ENCODE peak calls at places on chromosome 11, in five cellular contexts. G, M, Y, F and R are unnamed samples.

GRCh38 chr11:3353066-3353465 is 25.9 kb downstream of the ZNF195 start:
- DNase-seq in G (no peak), M (no peak), Y (no peak), F (no peak), R (no peak)

GRCh38 chr11:78645226-78646202 is 70.8 kb upstream of the NARS2 start:
- DNase-seq in G (peak), M (peak), Y (peak), F (peak), R (peak)

GRCh38 chr11:69674267-69674885 is 777 bp downstream of the LTO1 start:
- DNase-seq in G (no peak), M (peak), Y (no peak), F (no peak), R (no peak)

GRCh38 chr11:70203749-70204465 is 811 bp downstream of the FADD start:
- DNase-seq in G (peak), M (peak), Y (peak), F (no peak), R (no peak)

GRCh38 chr11:17412488-17413180 is 24.2 kb upstream of the KCNJ11 start:
- DNase-seq in G (no peak), M (no peak), Y (no peak), F (no peak), R (no peak)

GRCh38 chr11:28939381-28939780 is 831.2 kb downstream of the METTL15 start:
- DNase-seq in G (no peak), M (no peak), Y (no peak), F (no peak), R (no peak)

GRCh38 chr11:97722065-97722464 is 1298.7 kb upstream of the CNTN5 start:
- DNase-seq in G (no peak), M (peak), Y (no peak), F (no peak), R (no peak)

GRCh38 chr11:47152953-47153950 is 23.4 kb downstream of the ARFGAP2 start:
- DNase-seq in G (peak), M (peak), Y (peak), F (peak), R (peak)

GRCh38 chr11:92793189-92793588 is 176.3 kb upstream of the MTNR1B start:
- DNase-seq in G (no peak), M (no peak), Y (no peak), F (no peak), R (no peak)

GRCh38 chr11:123838199-123838598 is 32.0 kb upstream of the OR6M1 start:
- DNase-seq in G (no peak), M (no peak), Y (no peak), F (no peak), R (no peak)

GRCh38 chr11:116317212-116317611 is 455.6 kb downstream of the BUD13 start:
- DNase-seq in G (no peak), M (no peak), Y (no peak), F (no peak), R (no peak)

GRCh38 chr11:103727262-103727661 is 309.2 kb upstream of the DDI1 start:
- DNase-seq in G (no peak), M (no peak), Y (no peak), F (no peak), R (no peak)

GRCh38 chr11:6703247-6704063 is 20.3 kb upstream of the MRPL17 start:
- DNase-seq in G (no peak), M (peak), Y (peak), F (no peak), R (peak)

GRCh38 chr11:92632510-92632909 is 336.9 kb upstream of the MTNR1B start:
- DNase-seq in G (no peak), M (no peak), Y (no peak), F (no peak), R (no peak)

GRCh38 chr11:16891170-16891569 is 123.0 kb downstream of the PLEKHA7 start:
- DNase-seq in G (no peak), M (peak), Y (no peak), F (no peak), R (no peak)

GRCh38 chr11:111417766-111418435 is 38.8 kb upstream of the POU2AF1 start:
- DNase-seq in G (peak), M (peak), Y (no peak), F (peak), R (peak)

GRCh38 chr11:115736146-115736545 is 231.9 kb upstream of the CADM1 start:
- DNase-seq in G (no peak), M (no peak), Y (no peak), F (peak), R (no peak)

GRCh38 chr11:129402196-129402595 is 26.5 kb downstream of the BARX2 start:
- DNase-seq in G (no peak), M (no peak), Y (no peak), F (no peak), R (no peak)

GRCh38 chr11:59201376-59201775 is 11.4 kb downstream of the MPEG1 start:
- DNase-seq in G (no peak), M (no peak), Y (no peak), F (no peak), R (no peak)

GRCh38 chr11:91860661-91861060 is 364.0 kb upstream of the FAT3 start:
- DNase-seq in G (no peak), M (no peak), Y (no peak), F (no peak), R (no peak)

GRCh38 chr11:7892751-7893356 is 38.2 kb downstream of the OR10A6 start:
- DNase-seq in G (no peak), M (peak), Y (peak), F (no peak), R (no peak)

GRCh38 chr11:77081976-77082836 is 15.4 kb downstream of the CAPN5 start:
- DNase-seq in G (peak), M (no peak), Y (no peak), F (peak), R (peak)

GRCh38 chr11:127003260-127003981 is 2.9 kb upstream of the KIRREL3 start:
- DNase-seq in G (no peak), M (peak), Y (peak), F (no peak), R (no peak)

GRCh38 chr11:116513278-116513823 is 259.4 kb downstream of the BUD13 start:
- DNase-seq in G (no peak), M (no peak), Y (no peak), F (peak), R (no peak)

GRCh38 chr11:12556788-12557384 is 117.3 kb upstream of the TEAD1 start:
- DNase-seq in G (peak), M (peak), Y (peak), F (peak), R (peak)

GRCh38 chr11:92845390-92846185 is 123.9 kb upstream of the MTNR1B start:
- DNase-seq in G (no peak), M (no peak), Y (no peak), F (no peak), R (no peak)

GRCh38 chr11:40290031-40290650 is 1169.3 kb downstream of the LRRC4C start:
- DNase-seq in G (no peak), M (peak), Y (no peak), F (no peak), R (no peak)

GRCh38 chr11:125064070-125064469 is 965 bp downstream of the SLC37A2 start:
- DNase-seq in G (no peak), M (no peak), Y (no peak), F (peak), R (no peak)

GRCh38 chr11:125061237-125061636 is 1.9 kb upstream of the SLC37A2 start:
- DNase-seq in G (no peak), M (no peak), Y (no peak), F (no peak), R (no peak)

GRCh38 chr11:125063429-125064043 is 431 bp downstream of the SLC37A2 start:
- DNase-seq in G (no peak), M (no peak), Y (no peak), F (peak), R (no peak)

GRCh38 chr11:125062196-125062930 is 742 bp upstream of the SLC37A2 start:
- DNase-seq in G (no peak), M (no peak), Y (no peak), F (no peak), R (no peak)

DNA sequence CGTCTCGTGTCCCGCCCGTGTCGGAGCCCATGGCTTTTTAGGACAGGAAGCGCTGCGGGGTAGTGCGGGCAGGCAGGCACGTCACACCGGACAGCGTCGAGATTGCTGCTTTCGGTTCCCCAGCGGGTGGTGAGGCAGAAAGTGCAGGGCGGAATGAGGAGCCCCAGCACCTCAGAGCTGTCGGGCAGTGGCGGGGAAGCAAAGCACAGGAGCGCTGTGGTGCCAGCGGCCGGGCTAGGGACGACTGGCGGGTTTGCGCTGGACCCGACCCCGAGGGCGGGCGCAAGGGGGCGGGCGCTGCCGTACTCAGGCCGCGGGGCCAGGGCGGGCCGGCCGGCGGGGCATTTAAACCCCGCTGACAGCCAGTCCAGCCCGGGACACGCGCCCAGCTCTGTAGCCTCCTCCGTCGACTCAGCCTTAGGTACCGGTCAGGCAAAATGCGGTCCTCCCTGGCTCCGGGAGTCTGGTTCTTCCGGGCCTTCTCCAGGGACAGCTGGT is at the start of gene SLC37A2:
- DNase-seq in G (peak), M (peak), Y (peak), F (peak), R (no peak)
- TF ChIP-seq POLR2A in G (no peak), M (peak), Y (no peak), F (no peak), R (no peak)

DNA sequence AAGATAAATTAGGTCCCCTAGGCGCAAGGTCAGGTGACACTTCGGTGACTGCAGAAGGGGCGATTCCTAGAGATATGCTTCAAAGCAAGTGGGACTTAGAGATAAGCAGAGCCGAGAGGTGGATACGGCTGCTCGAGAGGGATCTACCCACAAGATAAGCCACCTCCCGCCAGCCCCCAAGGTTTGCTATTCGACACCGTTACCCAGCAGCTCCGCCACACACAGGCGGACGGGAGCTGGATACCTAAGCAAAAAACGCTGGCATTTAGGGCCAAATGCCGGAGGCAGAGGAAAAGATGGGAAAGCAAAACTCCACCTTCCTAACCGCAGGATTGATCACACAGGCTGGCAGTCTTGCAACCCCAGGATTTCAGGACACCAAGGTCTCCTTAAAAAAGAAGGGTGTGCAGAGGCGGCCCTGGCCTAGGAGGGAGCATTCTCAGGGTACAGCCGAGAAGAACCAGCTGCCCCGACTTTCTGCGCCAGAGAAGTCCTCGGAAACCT is 709 bp downstream of the FTH1 start:
- DNase-seq in G (no peak), M (no peak), Y (no peak), F (peak), R (no peak)
- TF ChIP-seq POLR2A in G (no peak), M (no peak), Y (no peak), F (no peak), R (no peak)

DNA sequence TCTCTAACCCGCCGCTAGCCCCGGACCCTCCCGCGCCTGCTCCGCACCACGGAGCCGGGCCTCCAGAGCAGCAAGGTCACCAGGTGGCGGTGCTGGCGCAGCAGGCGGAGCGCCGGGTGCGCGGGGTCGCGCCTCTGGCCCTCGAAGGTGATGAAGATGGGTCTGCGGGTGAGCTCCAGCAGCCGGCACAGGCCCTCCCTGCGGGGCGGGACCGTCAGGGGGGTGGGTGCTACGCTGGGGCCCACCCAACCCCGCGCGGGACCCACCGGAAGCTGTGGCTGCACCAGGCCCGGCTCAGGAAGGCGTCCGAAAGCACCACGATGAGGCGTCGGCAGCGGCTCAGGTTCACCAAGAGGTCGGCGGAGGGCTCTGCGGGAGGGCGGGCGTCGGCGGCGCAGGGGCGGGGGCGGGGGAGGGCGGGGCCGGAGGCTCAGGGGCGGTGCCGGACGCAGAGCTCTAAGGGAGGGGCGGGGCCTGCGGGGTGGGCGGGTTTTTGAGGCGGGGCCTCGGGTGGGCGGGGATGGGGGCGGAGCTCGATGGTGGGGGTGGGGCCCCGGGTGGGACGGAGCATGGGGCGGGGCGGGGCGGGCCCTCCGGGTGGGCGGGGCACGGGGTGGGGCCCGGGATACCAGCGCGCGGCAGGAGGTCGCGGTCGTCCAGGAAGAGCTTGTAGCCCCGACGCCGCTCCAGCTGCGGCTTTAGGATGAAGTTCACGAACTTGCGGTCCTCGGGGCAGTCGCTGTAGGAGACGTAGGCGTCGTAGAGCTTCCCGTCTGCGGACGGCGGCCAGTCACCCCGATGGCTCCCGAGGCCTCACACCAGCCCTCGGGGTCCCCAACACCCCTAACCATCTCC is 7.8 kb downstream of the SIGIRR start:
- DNase-seq in G (peak), M (peak), Y (peak), F (peak), R (peak)
- TF ChIP-seq POLR2A in G (no peak), M (no peak), Y (peak), F (no peak), R (no peak)

GRCh38 chr11:61847914-61848581 is 19.9 kb downstream of the FADS2 start:
- DNase-seq in G (no peak), M (no peak), Y (no peak), F (no peak), R (no peak)
- TF ChIP-seq POLR2A in G (no peak), M (no peak), Y (no peak), F (no peak), R (no peak)

DNA sequence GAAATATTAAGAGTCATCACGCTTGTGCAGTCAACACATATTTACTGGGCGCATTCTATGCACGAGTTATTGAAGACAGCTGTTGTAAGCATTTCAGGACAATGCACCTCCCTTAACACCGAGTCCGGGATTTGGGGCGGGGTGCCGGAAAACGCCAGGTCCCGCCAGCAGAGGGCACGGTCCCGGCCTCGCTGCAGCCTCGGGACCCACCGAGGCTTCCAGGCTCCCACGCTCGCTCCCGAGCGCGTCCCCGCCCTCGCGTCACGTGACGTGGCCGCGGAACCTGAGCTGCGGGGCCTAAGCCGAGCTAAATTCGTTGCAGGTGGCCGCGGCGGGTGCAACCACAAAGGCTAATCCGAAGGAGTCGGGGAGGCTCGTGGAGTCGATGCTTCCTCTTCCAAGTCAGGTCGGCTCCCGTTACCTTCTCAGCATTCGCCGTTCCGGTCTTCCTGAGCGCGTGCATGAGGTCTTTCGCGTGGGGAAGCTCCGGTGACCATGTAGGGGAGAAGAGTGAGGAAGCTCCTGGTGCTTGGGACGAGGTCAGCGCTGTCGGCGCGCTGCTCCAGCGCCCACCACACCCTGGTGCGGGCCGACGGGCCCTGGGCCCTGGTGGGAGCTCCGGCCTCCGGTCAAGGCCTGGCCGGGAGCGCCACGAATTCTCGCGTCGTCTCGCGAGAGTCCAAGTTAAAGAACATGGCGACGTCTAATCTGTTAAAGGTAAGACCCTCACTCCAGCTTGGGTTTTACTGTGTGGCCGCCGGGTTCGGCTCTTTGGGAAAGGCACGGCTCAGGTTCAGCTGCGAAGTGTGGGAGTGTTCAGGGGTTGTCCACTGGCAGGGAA is at the start of gene CUL5:
- DNase-seq in G (peak), M (peak), Y (peak), F (peak), R (peak)
- TF ChIP-seq POLR2A in G (peak), M (peak), Y (peak), F (no peak), R (peak)

GRCh38 chr11:22828373-22828772 is 1.2 kb downstream of the SVIP start:
- DNase-seq in G (no peak), M (no peak), Y (no peak), F (no peak), R (no peak)

GRCh38 chr11:22830082-22830414 is 447 bp upstream of the SVIP start:
- DNase-seq in G (no peak), M (no peak), Y (no peak), F (no peak), R (no peak)

GRCh38 chr11:22832315-22833041 is 2.9 kb upstream of the SVIP start:
- DNase-seq in G (no peak), M (no peak), Y (peak), F (no peak), R (no peak)

GRCh38 chr11:22829231-22830081 is at the start of gene SVIP:
- DNase-seq in G (peak), M (peak), Y (peak), F (peak), R (peak)
- TF ChIP-seq POLR2A in G (peak), M (no peak), Y (peak), F (no peak), R (peak)

GRCh38 chr11:102317099-102317767 is at the start of gene BIRC3:
- DNase-seq in G (peak), M (peak), Y (peak), F (peak), R (peak)
- TF ChIP-seq POLR2A in G (no peak), M (no peak), Y (peak), F (no peak), R (no peak)